ENCODE peak calls at places on chromosomes 11 and 22, in five cellular contexts. E, B, V, I and Z are unnamed samples.

GRCh38 chr11:16511109-16511806 is 154.9 kb upstream of the SOX6 start:
- DNase-seq in E (no peak), B (no peak), V (no peak), I (peak), Z (peak)

GRCh38 chr11:3107608-3108182 is 50.5 kb upstream of the CARS1 start:
- DNase-seq in E (peak), B (no peak), V (peak), I (no peak), Z (no peak)

GRCh38 chr11:75334976-75335375 is 16.5 kb downstream of the ARRB1 start:
- DNase-seq in E (no peak), B (no peak), V (no peak), I (no peak), Z (peak)

GRCh38 chr22:37176464-37177061 is 11.5 kb downstream of the C1QTNF6 start:
- DNase-seq in E (peak), B (peak), V (peak), I (peak), Z (peak)

GRCh38 chr11:18171377-18172000 is 1.1 kb upstream of the MRGPRX4 start:
- DNase-seq in E (no peak), B (peak), V (no peak), I (no peak), Z (peak)

GRCh38 chr22:19896665-19897355 is 42.1 kb upstream of the GNB1L start:
- DNase-seq in E (no peak), B (no peak), V (no peak), I (no peak), Z (no peak)

GRCh38 chr11:27694992-27695391 is 5.3 kb downstream of the BDNF start:
- DNase-seq in E (no peak), B (peak), V (no peak), I (no peak), Z (no peak)

GRCh38 chr22:42174062-42174461 is 43.5 kb upstream of the CYP2D6 start:
- DNase-seq in E (no peak), B (peak), V (no peak), I (peak), Z (peak)

GRCh38 chr22:43226368-43226979 is 39.5 kb upstream of the TTLL12 start:
- DNase-seq in E (no peak), B (peak), V (no peak), I (peak), Z (peak)

GRCh38 chr11:132576706-132577105 is 955.6 kb downstream of the OPCML start:
- DNase-seq in E (no peak), B (peak), V (no peak), I (peak), Z (peak)

GRCh38 chr11:111910637-111911562 is 670 bp downstream of the CRYAB start:
- DNase-seq in E (no peak), B (no peak), V (no peak), I (no peak), Z (no peak)

GRCh38 chr11:123301696-123302400 is 106.8 kb upstream of the CLMP start:
- DNase-seq in E (peak), B (peak), V (peak), I (peak), Z (peak)

GRCh38 chr11:126765196-126765595 is 235.4 kb downstream of the KIRREL3 start:
- DNase-seq in E (no peak), B (no peak), V (no peak), I (no peak), Z (no peak)

GRCh38 chr11:58864335-58864734 is 19.8 kb upstream of the GLYATL2 start:
- DNase-seq in E (no peak), B (no peak), V (no peak), I (no peak), Z (no peak)
- TF ChIP-seq CTCF in E (no peak), B (no peak), V (no peak), I (no peak), Z (no peak)

DNA sequence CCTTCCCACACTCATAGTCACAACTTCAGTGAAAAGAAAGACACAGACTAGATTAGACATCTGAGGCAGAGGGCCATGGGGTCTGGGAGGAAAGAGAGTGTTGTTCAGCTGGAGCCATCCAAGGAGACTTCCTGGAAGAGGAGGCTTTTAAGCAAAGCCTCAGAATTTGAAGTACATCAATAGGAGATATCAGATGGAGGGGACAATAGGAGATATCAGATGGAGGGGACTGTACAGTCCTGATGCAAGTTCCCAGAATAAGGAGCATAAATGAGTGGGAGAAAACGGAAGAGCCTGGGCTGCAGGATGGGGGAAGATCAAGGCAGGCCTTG is 15.6 kb upstream of the DGKZ start:
- DNase-seq in E (no peak), B (no peak), V (no peak), I (no peak), Z (no peak)
- H3K4me3 ChIP-seq in E (no peak), B (no peak), V (no peak), I (no peak), Z (no peak)

DNA sequence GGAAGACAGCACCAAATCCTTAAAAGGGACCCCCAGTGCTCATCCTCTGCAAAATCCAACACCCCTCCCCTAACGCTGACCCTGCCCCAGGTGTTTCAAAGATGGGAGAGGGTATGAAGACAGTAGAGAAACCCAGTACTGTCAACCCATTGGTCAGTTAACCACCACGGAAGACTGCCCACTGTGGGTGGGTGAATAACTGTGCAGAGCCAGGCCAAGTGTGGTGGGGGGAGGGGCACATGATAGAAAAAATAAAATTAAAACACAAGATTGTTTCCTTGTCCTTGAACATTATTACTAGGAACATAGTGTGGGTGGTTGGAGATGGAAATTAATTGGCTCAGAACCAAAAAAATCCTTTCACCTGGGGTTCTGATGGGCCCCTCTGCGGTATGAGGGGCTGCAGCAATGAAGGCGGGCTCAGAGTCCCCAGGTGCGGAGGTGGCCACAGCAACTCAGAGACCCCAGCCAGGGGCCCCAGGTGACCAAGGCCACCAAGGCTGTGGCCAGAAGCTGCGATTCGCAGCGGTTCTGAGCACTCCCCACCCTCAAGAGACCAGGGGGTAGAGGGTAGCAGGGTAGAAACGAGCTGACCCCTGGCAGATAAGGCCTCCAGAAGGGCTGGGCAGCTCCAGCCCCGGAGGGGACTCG is 1.1 kb downstream of the TNKS1BP1 start:
- DNase-seq in E (no peak), B (peak), V (no peak), I (peak), Z (no peak)
- TF ChIP-seq CTCF in E (no peak), B (peak), V (no peak), I (no peak), Z (peak)

DNA sequence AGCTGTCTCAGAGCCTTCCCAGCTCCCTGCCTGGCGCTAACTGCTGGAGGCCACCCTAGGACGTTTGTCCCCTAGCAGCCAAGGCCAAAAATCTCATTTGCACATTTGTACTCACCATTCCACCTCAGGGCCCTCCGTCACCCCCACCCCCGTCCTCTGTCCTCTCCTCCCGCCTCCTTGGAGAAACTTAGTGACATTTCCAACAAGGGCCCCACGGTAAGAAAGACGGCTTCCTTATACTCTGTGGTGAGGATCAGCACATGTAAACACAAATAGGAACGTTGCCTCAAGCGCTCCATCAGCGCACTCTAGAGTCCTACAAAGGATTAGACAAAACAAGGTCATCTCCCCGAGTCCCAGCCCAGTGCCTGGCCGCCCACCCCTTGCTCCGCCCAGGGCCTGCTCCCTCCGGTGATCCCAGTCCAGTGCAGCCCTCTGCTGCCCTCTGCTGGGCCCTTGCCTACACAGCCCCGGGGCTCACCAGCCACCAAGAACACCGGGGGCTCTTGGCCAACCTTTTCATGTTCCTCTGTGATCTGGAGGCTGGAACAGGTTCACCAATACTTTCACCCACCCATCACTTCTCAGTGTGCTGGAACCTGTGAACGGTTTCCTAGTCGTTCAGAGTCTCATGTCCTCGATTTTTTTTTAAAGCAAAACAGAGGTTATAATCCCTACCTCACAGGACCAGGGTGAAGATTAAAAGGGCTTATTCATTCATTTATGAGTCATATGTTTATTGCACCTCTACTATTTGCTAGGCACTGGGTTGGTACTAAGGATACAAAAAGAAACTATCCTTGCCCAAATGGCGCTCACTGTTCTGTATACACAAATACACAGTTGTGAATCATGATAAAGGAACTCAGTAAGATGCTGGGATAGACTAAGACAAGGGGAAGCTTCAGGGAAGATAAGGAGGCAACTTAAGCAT is 15.2 kb upstream of the CTR9 start:
- DNase-seq in E (peak), B (peak), V (peak), I (peak), Z (peak)
- H3K4me3 ChIP-seq in E (peak), B (peak), V (no peak), I (peak), Z (peak)

GRCh38 chr22:27617214-27617881 is 184.2 kb downstream of the MN1 start:
- DNase-seq in E (no peak), B (no peak), V (no peak), I (no peak), Z (no peak)
- TF ChIP-seq CTCF in E (no peak), B (no peak), V (no peak), I (peak), Z (no peak)

GRCh38 chr22:21567456-21568206 is at the start of gene UBE2L3:
- DNase-seq in E (peak), B (peak), V (peak), I (peak), Z (peak)
- H3K4me3 ChIP-seq in E (peak), B (peak), V (peak), I (peak), Z (peak)

GRCh38 chr11:102534261-102534872 is 3.8 kb upstream of the MMP7 start:
- DNase-seq in E (no peak), B (no peak), V (no peak), I (no peak), Z (no peak)
- TF ChIP-seq CTCF in E (no peak), B (peak), V (no peak), I (peak), Z (peak)